ENCODE peak calls at places on chromosomes 11 and 22, in six cellular contexts. G is NT2/D1, W is left ventricle myocardium inferior, I is neuronal stem cell, P is tibial artery, D is psoas muscle. Y is an unnamed sample. For H3K36me3 and H3K27me3, the result is how much of the 10 kb centered on the place peaks cover.

GRCh38 chr11:120182357-120182756 is 28.5 kb upstream of the OAF start:
- DNase-seq in G (no peak), W (no peak), I (no peak), P (no peak), D (no peak), Y (no peak)

GRCh38 chr11:70243912-70244652 is 26.4 kb upstream of the PPFIA1 start:
- DNase-seq in G (no peak), W (no peak), I (no peak), P (no peak), D (no peak), Y (no peak)

GRCh38 chr11:112166561-112166960 is 611 bp upstream of the TEX12 start:
- DNase-seq in G (no peak), W (no peak), I (no peak), P (peak), D (no peak), Y (no peak)

GRCh38 chr11:30719420-30719819 is 133.3 kb upstream of the MPPED2 start:
- DNase-seq in G (peak), W (no peak), I (no peak), P (no peak), D (no peak), Y (no peak)

GRCh38 chr11:16226245-16226644 is 130.1 kb downstream of the SOX6 start:
- DNase-seq in G (no peak), W (peak), I (no peak), P (no peak), D (no peak), Y (peak)

GRCh38 chr11:78417175-78417887 is at the start of gene GAB2:
- DNase-seq in G (no peak), W (no peak), I (no peak), P (no peak), D (no peak), Y (peak)

GRCh38 chr11:110866081-110866480 is 153.8 kb upstream of the ARHGAP20 start:
- DNase-seq in G (no peak), W (no peak), I (no peak), P (no peak), D (no peak), Y (no peak)

GRCh38 chr11:69187540-69188065 is 31.9 kb downstream of the SMIM38 start:
- DNase-seq in G (no peak), W (no peak), I (no peak), P (no peak), D (no peak), Y (no peak)

GRCh38 chr22:24265734-24266133 is 4.9 kb upstream of the SPECC1L start:
- DNase-seq in G (no peak), W (no peak), I (no peak), P (no peak), D (no peak), Y (no peak)

GRCh38 chr11:35682230-35683195 is 19.9 kb downstream of the TRIM44 start:
- DNase-seq in G (no peak), W (no peak), I (no peak), P (no peak), D (no peak), Y (no peak)

GRCh38 chr11:69231466-69232018 is 62.4 kb upstream of the MYEOV start:
- DNase-seq in G (no peak), W (no peak), I (no peak), P (peak), D (no peak), Y (no peak)

GRCh38 chr22:39341179-39341578 is 8.6 kb upstream of the SYNGR1 start:
- DNase-seq in G (no peak), W (no peak), I (no peak), P (no peak), D (no peak), Y (no peak)

GRCh38 chr11:112308651-112309050 is 48.0 kb upstream of the PLET1 start:
- DNase-seq in G (no peak), W (no peak), I (no peak), P (no peak), D (no peak), Y (no peak)

GRCh38 chr22:25754527-25755202 is 12.7 kb downstream of the MYO18B start:
- DNase-seq in G (no peak), W (peak), I (no peak), P (peak), D (peak), Y (no peak)

GRCh38 chr11:122791836-122792235 is 46.5 kb upstream of the CRTAM start:
- DNase-seq in G (no peak), W (no peak), I (no peak), P (peak), D (no peak), Y (no peak)

GRCh38 chr11:118227865-118228785 is 3.3 kb upstream of the JAML start:
- DNase-seq in G (no peak), W (no peak), I (no peak), P (no peak), D (no peak), Y (no peak)

GRCh38 chr11:129637983-129638776 is 177.5 kb upstream of the TMEM45B start:
- DNase-seq in G (no peak), W (no peak), I (no peak), P (no peak), D (no peak), Y (no peak)
- H3K36me3 ChIP-seq in G (under half), W (under half), I (under half), P (under half), D (under half), Y (under half)

GRCh38 chr11:115741376-115741775 is 237.2 kb upstream of the CADM1 start:
- DNase-seq in G (no peak), W (no peak), I (no peak), P (no peak), D (no peak), Y (no peak)

GRCh38 chr11:115737875-115738274 is 233.7 kb upstream of the CADM1 start:
- DNase-seq in G (no peak), W (no peak), I (no peak), P (no peak), D (no peak), Y (no peak)

GRCh38 chr11:115739121-115739520 is 234.9 kb upstream of the CADM1 start:
- DNase-seq in G (peak), W (no peak), I (peak), P (no peak), D (no peak), Y (no peak)

GRCh38 chr11:115739878-115740277 is 235.7 kb upstream of the CADM1 start:
- DNase-seq in G (no peak), W (no peak), I (no peak), P (no peak), D (no peak), Y (no peak)

DNA sequence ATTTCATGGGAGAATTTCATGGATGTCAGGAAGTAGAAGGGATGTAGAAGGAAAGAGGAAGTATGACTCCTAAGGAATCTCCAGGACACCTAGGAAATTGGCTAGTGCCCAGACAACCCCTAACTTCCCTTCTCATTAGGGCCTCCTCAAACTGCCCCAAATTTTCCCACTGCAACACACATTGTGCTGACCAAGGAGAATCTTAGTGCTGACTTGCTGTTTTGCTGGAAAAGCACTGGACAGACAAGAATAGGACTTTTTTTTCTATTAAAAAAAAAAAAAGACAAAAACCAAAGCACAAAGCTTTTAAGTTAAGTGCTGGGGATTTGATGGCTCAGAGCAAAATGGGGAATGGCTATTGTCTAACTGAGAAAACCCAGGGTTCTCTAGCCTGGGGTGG is 236.2 kb upstream of the CADM1 start:
- DNase-seq in G (no peak), W (no peak), I (no peak), P (no peak), D (no peak), Y (no peak)
- H3K27me3 ChIP-seq in G (under half), W (under half), I (under half), P (under half), D (under half), Y (under half)

GRCh38 chr11:124877631-124878496 is 12.6 kb downstream of the ROBO3 start:
- DNase-seq in G (no peak), W (no peak), I (no peak), P (no peak), D (no peak), Y (no peak)
- H3K4me3 ChIP-seq in G (no peak), W (peak), I (peak), P (peak), D (peak), Y (peak)

GRCh38 chr11:3104051-3104714 is 47.0 kb upstream of the CARS1 start:
- DNase-seq in G (no peak), W (no peak), I (no peak), P (no peak), D (no peak), Y (no peak)

GRCh38 chr11:3104961-3105790 is 48.0 kb upstream of the CARS1 start:
- DNase-seq in G (no peak), W (no peak), I (no peak), P (no peak), D (no peak), Y (peak)

GRCh38 chr11:3105791-3106735 is 48.8 kb upstream of the CARS1 start:
- DNase-seq in G (no peak), W (no peak), I (no peak), P (no peak), D (no peak), Y (peak)

GRCh38 chr11:3101921-3102640 is 44.9 kb upstream of the CARS1 start:
- DNase-seq in G (no peak), W (no peak), I (no peak), P (no peak), D (no peak), Y (no peak)

GRCh38 chr11:3103076-3103475 is 45.9 kb upstream of the CARS1 start:
- DNase-seq in G (no peak), W (no peak), I (no peak), P (no peak), D (no peak), Y (peak)
- H3K36me3 ChIP-seq in G (under half), W (half or more), I (under half), P (half or more), D (under half), Y (half or more)

DNA sequence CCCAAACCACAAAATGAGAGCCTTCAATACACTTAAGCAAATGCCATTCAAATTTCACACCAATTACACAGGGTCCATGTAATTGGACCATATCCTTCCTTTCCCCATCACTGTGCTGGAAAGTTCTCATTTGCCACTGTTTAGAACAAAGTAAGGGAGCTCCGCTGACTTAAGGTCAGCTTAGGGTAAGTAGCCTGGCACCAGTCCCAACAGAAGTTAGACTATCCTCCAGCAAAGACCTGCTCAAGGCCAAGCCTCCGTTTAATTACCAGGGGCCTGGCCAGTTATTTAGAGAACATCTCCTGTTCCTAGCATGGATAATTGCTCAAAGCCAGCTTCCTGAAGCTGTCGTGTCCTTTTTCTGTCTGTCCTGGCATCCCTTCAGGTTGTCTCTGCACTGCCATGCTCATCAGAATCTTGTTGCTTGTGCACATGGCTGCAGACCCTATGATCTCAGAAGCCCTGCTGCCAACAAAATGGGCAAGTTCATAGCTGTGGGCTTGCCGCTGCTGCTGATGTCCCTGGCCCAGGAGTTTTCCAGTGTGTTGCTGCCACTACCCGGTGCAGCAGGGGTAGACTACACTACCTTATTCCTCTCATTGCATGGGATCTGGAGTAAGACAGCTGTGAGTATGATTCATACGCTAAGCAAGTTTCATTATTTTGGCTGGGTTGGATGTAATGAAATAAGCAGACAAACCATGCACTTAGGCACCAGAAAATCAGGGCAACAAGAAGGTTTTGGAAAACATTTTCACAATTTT is 8.0 kb downstream of the OR8A1 start:
- DNase-seq in G (no peak), W (no peak), I (no peak), P (no peak), D (no peak), Y (no peak)
- H3K27me3 ChIP-seq in G (under half), W (under half), I (under half), P (under half), D (under half), Y (under half)

GRCh38 chr11:12693075-12693473 is 18.9 kb downstream of the TEAD1 start:
- DNase-seq in G (no peak), W (no peak), I (no peak), P (no peak), D (no peak), Y (no peak)

GRCh38 chr11:12695221-12695794 is 21.1 kb downstream of the TEAD1 start:
- DNase-seq in G (no peak), W (no peak), I (no peak), P (no peak), D (no peak), Y (no peak)

GRCh38 chr11:12694182-12694531 is 19.9 kb downstream of the TEAD1 start:
- DNase-seq in G (no peak), W (no peak), I (no peak), P (peak), D (peak), Y (peak)

GRCh38 chr11:12692238-12693074 is 18.2 kb downstream of the TEAD1 start:
- DNase-seq in G (no peak), W (peak), I (no peak), P (peak), D (peak), Y (peak)

DNA sequence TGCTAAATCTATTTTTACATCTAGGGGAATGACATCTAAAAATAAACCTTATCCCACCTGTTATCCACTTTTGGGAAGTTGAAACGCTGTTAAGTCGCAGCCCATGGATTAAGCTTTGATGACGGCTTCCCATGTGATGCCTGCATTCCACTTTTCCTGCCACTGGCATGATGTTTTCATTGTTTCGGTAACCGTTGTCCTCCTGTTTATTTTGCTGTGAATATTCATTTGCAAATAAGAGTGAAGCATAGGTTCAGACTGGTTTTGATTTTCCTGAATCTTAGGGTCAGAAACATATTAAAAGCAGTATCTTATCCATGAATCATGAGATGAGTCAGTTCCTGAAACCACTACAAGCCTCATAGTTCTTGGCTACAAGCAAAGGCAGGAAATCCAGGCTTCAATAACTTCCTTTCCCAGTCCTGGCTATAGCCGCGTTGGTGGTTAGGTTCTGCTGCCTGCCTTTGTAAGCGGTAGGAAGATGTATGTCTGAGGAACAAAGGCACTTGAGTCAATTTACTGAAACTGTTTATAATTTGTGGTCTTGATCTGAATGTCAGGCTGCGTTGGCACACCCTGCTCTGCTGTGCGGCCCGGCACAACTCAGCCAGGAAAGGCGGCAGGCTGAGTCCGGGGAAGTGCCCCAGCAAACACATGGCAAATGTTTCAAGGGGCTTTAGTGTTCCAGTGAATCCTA is 19.4 kb downstream of the TEAD1 start:
- DNase-seq in G (no peak), W (peak), I (no peak), P (peak), D (peak), Y (peak)
- H3K4me3 ChIP-seq in G (no peak), W (peak), I (no peak), P (peak), D (peak), Y (peak)

DNA sequence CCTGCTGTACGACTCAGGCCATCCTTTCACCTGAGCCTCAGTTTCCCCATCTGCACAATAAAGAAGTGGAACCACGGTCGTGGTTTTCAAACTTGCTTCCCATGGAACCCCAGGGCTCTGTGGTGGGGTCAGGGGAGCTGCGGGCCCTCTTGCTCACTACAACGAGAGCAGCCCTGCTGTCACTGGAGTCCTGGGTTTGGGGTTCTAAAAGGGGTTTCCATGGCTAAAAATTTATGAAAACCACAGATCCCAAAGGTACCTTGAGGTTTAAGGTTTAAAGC is 45.4 kb upstream of the CARS1 start:
- DNase-seq in G (no peak), W (no peak), I (no peak), P (no peak), D (no peak), Y (no peak)
- H3K36me3 ChIP-seq in G (under half), W (half or more), I (under half), P (half or more), D (under half), Y (half or more)

Y was measured in lower lobe of right lung.